ENCODE peak calls at places on chromosomes 6 and 20, in nine cellular contexts. One of them, this sample, is unnamed.

GRCh38 chr20:32521780-32522524 is 63.2 kb downstream of the NOL4L start:
- DNase-seq in T-helper 17 cell: peak
- DNase-seq in fibroblast of villous mesenchyme: peak
- DNase-seq in KBM-7: peak
- DNase-seq in H4: peak
- DNase-seq in anterior cingulate cortex: peak
- DNase-seq in stimulated activated CD4-positive, alpha-beta T cell treated with anti-CD3 and anti-CD28 coated beads, Interleukin-15, amount 100 ng/mL, for 48 hours: peak
- DNase-seq in Calu3: peak
- DNase-seq in heart left ventricle: peak
- DNase-seq in this sample: no peak

GRCh38 chr6:4727671-4728435 is 48.4 kb upstream of the CDYL start:
- DNase-seq in stimulated activated CD4-positive, alpha-beta T cell treated with anti-CD3 and anti-CD28 coated beads, Interleukin-15, amount 100 ng/mL, for 48 hours: no peak
- DNase-seq in fibroblast of villous mesenchyme: peak
- DNase-seq in KBM-7: peak
- DNase-seq in H4: peak
- DNase-seq in anterior cingulate cortex: no peak
- DNase-seq in Calu3: peak
- DNase-seq in heart left ventricle: no peak
- DNase-seq in T-helper 17 cell: no peak
- DNase-seq in this sample: peak

GRCh38 chr6:167802339-167802738 is 24.4 kb upstream of the AFDN start:
- DNase-seq in KBM-7: no peak
- DNase-seq in Calu3: no peak
- DNase-seq in fibroblast of villous mesenchyme: no peak
- DNase-seq in anterior cingulate cortex: no peak
- DNase-seq in H4: no peak
- DNase-seq in T-helper 17 cell: no peak
- DNase-seq in heart left ventricle: no peak
- DNase-seq in stimulated activated CD4-positive, alpha-beta T cell treated with anti-CD3 and anti-CD28 coated beads, Interleukin-15, amount 100 ng/mL, for 48 hours: no peak
- DNase-seq in this sample: no peak

GRCh38 chr6:44627091-44627878 is 239.8 kb downstream of the CDC5L start:
- DNase-seq in fibroblast of villous mesenchyme: no peak
- DNase-seq in T-helper 17 cell: no peak
- DNase-seq in stimulated activated CD4-positive, alpha-beta T cell treated with anti-CD3 and anti-CD28 coated beads, Interleukin-15, amount 100 ng/mL, for 48 hours: no peak
- DNase-seq in H4: no peak
- DNase-seq in anterior cingulate cortex: no peak
- DNase-seq in heart left ventricle: no peak
- DNase-seq in KBM-7: peak
- DNase-seq in Calu3: no peak
- DNase-seq in this sample: no peak

GRCh38 chr6:73513496-73513854 is 7.4 kb downstream of the EEF1A1 start:
- DNase-seq in anterior cingulate cortex: no peak
- DNase-seq in T-helper 17 cell: no peak
- DNase-seq in KBM-7: no peak
- DNase-seq in stimulated activated CD4-positive, alpha-beta T cell treated with anti-CD3 and anti-CD28 coated beads, Interleukin-15, amount 100 ng/mL, for 48 hours: no peak
- DNase-seq in Calu3: no peak
- DNase-seq in heart left ventricle: no peak
- DNase-seq in fibroblast of villous mesenchyme: no peak
- DNase-seq in H4: no peak
- DNase-seq in this sample: no peak

GRCh38 chr6:49551126-49551865 is 828 bp downstream of the C6orf141 start:
- DNase-seq in anterior cingulate cortex: no peak
- DNase-seq in Calu3: peak
- DNase-seq in fibroblast of villous mesenchyme: no peak
- DNase-seq in heart left ventricle: no peak
- DNase-seq in H4: no peak
- DNase-seq in T-helper 17 cell: no peak
- DNase-seq in KBM-7: peak
- DNase-seq in stimulated activated CD4-positive, alpha-beta T cell treated with anti-CD3 and anti-CD28 coated beads, Interleukin-15, amount 100 ng/mL, for 48 hours: no peak
- DNase-seq in this sample: no peak

GRCh38 chr20:39568090-39568489 is 605.9 kb downstream of the DHX35 start:
- DNase-seq in H4: no peak
- DNase-seq in heart left ventricle: no peak
- DNase-seq in anterior cingulate cortex: no peak
- DNase-seq in T-helper 17 cell: no peak
- DNase-seq in Calu3: no peak
- DNase-seq in KBM-7: no peak
- DNase-seq in stimulated activated CD4-positive, alpha-beta T cell treated with anti-CD3 and anti-CD28 coated beads, Interleukin-15, amount 100 ng/mL, for 48 hours: no peak
- DNase-seq in fibroblast of villous mesenchyme: no peak
- DNase-seq in this sample: no peak

GRCh38 chr6:29236634-29237033 is 64.9 kb upstream of the OR14J1 start:
- DNase-seq in fibroblast of villous mesenchyme: no peak
- DNase-seq in KBM-7: no peak
- DNase-seq in anterior cingulate cortex: no peak
- DNase-seq in H4: no peak
- DNase-seq in heart left ventricle: no peak
- DNase-seq in Calu3: no peak
- DNase-seq in stimulated activated CD4-positive, alpha-beta T cell treated with anti-CD3 and anti-CD28 coated beads, Interleukin-15, amount 100 ng/mL, for 48 hours: no peak
- DNase-seq in T-helper 17 cell: no peak
- DNase-seq in this sample: no peak

GRCh38 chr6:156348376-156348775 is 428.8 kb upstream of the ARID1B start:
- DNase-seq in fibroblast of villous mesenchyme: no peak
- DNase-seq in T-helper 17 cell: no peak
- DNase-seq in stimulated activated CD4-positive, alpha-beta T cell treated with anti-CD3 and anti-CD28 coated beads, Interleukin-15, amount 100 ng/mL, for 48 hours: no peak
- DNase-seq in Calu3: no peak
- DNase-seq in heart left ventricle: no peak
- DNase-seq in KBM-7: no peak
- DNase-seq in anterior cingulate cortex: no peak
- DNase-seq in H4: no peak
- DNase-seq in this sample: no peak

GRCh38 chr6:159438106-159438505 is 254.9 kb downstream of the SOD2 start:
- DNase-seq in fibroblast of villous mesenchyme: no peak
- DNase-seq in stimulated activated CD4-positive, alpha-beta T cell treated with anti-CD3 and anti-CD28 coated beads, Interleukin-15, amount 100 ng/mL, for 48 hours: no peak
- DNase-seq in H4: no peak
- DNase-seq in anterior cingulate cortex: no peak
- DNase-seq in Calu3: no peak
- DNase-seq in T-helper 17 cell: no peak
- DNase-seq in heart left ventricle: no peak
- DNase-seq in KBM-7: no peak
- DNase-seq in this sample: no peak

GRCh38 chr6:125067552-125067951 is 86.0 kb upstream of the TPD52L1 start:
- DNase-seq in heart left ventricle: no peak
- DNase-seq in H4: no peak
- DNase-seq in anterior cingulate cortex: no peak
- DNase-seq in stimulated activated CD4-positive, alpha-beta T cell treated with anti-CD3 and anti-CD28 coated beads, Interleukin-15, amount 100 ng/mL, for 48 hours: no peak
- DNase-seq in fibroblast of villous mesenchyme: no peak
- DNase-seq in Calu3: no peak
- DNase-seq in KBM-7: no peak
- DNase-seq in T-helper 17 cell: no peak
- DNase-seq in this sample: no peak

GRCh38 chr6:159701413-159701999 is 8.5 kb upstream of the SOD2 start:
- DNase-seq in KBM-7: no peak
- DNase-seq in fibroblast of villous mesenchyme: peak
- DNase-seq in H4: peak
- DNase-seq in Calu3: no peak
- DNase-seq in T-helper 17 cell: no peak
- DNase-seq in stimulated activated CD4-positive, alpha-beta T cell treated with anti-CD3 and anti-CD28 coated beads, Interleukin-15, amount 100 ng/mL, for 48 hours: no peak
- DNase-seq in anterior cingulate cortex: no peak
- DNase-seq in heart left ventricle: no peak
- DNase-seq in this sample: no peak

GRCh38 chr6:13614126-13614925 is 809 bp upstream of the NOL7 start:
- DNase-seq in KBM-7: no peak
- DNase-seq in stimulated activated CD4-positive, alpha-beta T cell treated with anti-CD3 and anti-CD28 coated beads, Interleukin-15, amount 100 ng/mL, for 48 hours: no peak
- DNase-seq in H4: peak
- DNase-seq in Calu3: peak
- DNase-seq in fibroblast of villous mesenchyme: peak
- DNase-seq in heart left ventricle: peak
- DNase-seq in T-helper 17 cell: no peak
- DNase-seq in anterior cingulate cortex: no peak
- DNase-seq in this sample: no peak

GRCh38 chr6:155224031-155224451 is 39.8 kb upstream of the CLDN20 start:
- DNase-seq in stimulated activated CD4-positive, alpha-beta T cell treated with anti-CD3 and anti-CD28 coated beads, Interleukin-15, amount 100 ng/mL, for 48 hours: peak
- DNase-seq in anterior cingulate cortex: no peak
- DNase-seq in KBM-7: no peak
- DNase-seq in H4: peak
- DNase-seq in heart left ventricle: no peak
- DNase-seq in fibroblast of villous mesenchyme: peak
- DNase-seq in Calu3: peak
- DNase-seq in T-helper 17 cell: no peak
- DNase-seq in this sample: peak

GRCh38 chr6:79385333-79385732 is 150.9 kb upstream of the HMGN3 start:
- DNase-seq in Calu3: no peak
- DNase-seq in heart left ventricle: no peak
- DNase-seq in H4: no peak
- DNase-seq in T-helper 17 cell: no peak
- DNase-seq in KBM-7: no peak
- DNase-seq in fibroblast of villous mesenchyme: no peak
- DNase-seq in stimulated activated CD4-positive, alpha-beta T cell treated with anti-CD3 and anti-CD28 coated beads, Interleukin-15, amount 100 ng/mL, for 48 hours: no peak
- DNase-seq in anterior cingulate cortex: no peak
- DNase-seq in this sample: no peak

GRCh38 chr6:4914412-4915159 is 89.3 kb downstream of the RPP40 start:
- DNase-seq in KBM-7: no peak
- DNase-seq in stimulated activated CD4-positive, alpha-beta T cell treated with anti-CD3 and anti-CD28 coated beads, Interleukin-15, amount 100 ng/mL, for 48 hours: no peak
- DNase-seq in fibroblast of villous mesenchyme: peak
- DNase-seq in T-helper 17 cell: no peak
- DNase-seq in Calu3: no peak
- DNase-seq in H4: no peak
- DNase-seq in heart left ventricle: no peak
- DNase-seq in anterior cingulate cortex: no peak
- DNase-seq in this sample: peak

GRCh38 chr6:150297327-150298028 is 71.3 kb upstream of the IYD start:
- DNase-seq in stimulated activated CD4-positive, alpha-beta T cell treated with anti-CD3 and anti-CD28 coated beads, Interleukin-15, amount 100 ng/mL, for 48 hours: no peak
- DNase-seq in H4: no peak
- DNase-seq in Calu3: peak
- DNase-seq in KBM-7: no peak
- DNase-seq in heart left ventricle: peak
- DNase-seq in T-helper 17 cell: no peak
- DNase-seq in fibroblast of villous mesenchyme: peak
- DNase-seq in anterior cingulate cortex: no peak
- DNase-seq in this sample: no peak

This sample was measured in stimulated activated CD8-positive, alpha-beta memory T cell treated with anti-CD3 and anti-CD28 coated beads, Interleukin-15, amount 100 ng/mL, for 48 hours.